ENCODE peak calls at places on chromosomes 6 and 20, in five cellular contexts. O is ecto neural progenitor cell, Q is AG20443, E is fibroblast of lung, A is astrocyte of the spinal cord. H is an unnamed sample.

GRCh38 chr6:165573671-165574070 is 89.4 kb downstream of the PDE10A start:
- DNase-seq in O (no peak), Q (no peak), E (peak; percentile 77), A (peak; percentile 93), H (peak; percentile 5)

GRCh38 chr6:69416739-69417138 is 380.1 kb downstream of the LMBRD1 start:
- DNase-seq in O (no peak), Q (no peak), E (peak; percentile 77), A (peak; percentile 55), H (no peak)

GRCh38 chr6:157461000-157461915 is 80.3 kb downstream of the ZDHHC14 start:
- DNase-seq in O (no peak), Q (no peak), E (no peak), A (peak; percentile 52), H (no peak)

GRCh38 chr6:32116674-32117073 is 7.5 kb upstream of the TNXB start:
- DNase-seq in O (no peak), Q (no peak), E (no peak), A (no peak), H (no peak)

GRCh38 chr6:2225422-2226392 is 19.7 kb downstream of the GMDS start:
- DNase-seq in O (no peak), Q (no peak), E (no peak), A (no peak), H (no peak)

GRCh38 chr20:63686492-63687321 is 9.7 kb upstream of the TNFRSF6B start:
- DNase-seq in O (no peak), Q (peak; percentile 91), E (peak; percentile 84), A (peak; percentile 80), H (no peak)

GRCh38 chr20:44031001-44031574 is 116.4 kb downstream of the TOX2 start:
- DNase-seq in O (peak; percentile 30), Q (no peak), E (no peak), A (no peak), H (no peak)

GRCh38 chr6:27295301-27296079 is 16.6 kb downstream of the POM121L2 start:
- DNase-seq in O (peak; percentile 58), Q (no peak), E (peak; percentile 66), A (peak; percentile 64), H (peak; percentile 81)

GRCh38 chr6:18497006-18497405 is 109.9 kb downstream of the RNF144B start:
- DNase-seq in O (no peak), Q (no peak), E (no peak), A (no peak), H (no peak)

GRCh38 chr6:73566954-73567591 is 46.2 kb upstream of the EEF1A1 start:
- DNase-seq in O (no peak), Q (peak; percentile 88), E (peak; percentile 85), A (no peak), H (peak; percentile 69)

GRCh38 chr6:41226752-41227151 is 1.4 kb upstream of the TREML4 start:
- DNase-seq in O (peak; percentile 38), Q (no peak), E (no peak), A (no peak), H (peak; percentile 2)

GRCh38 chr6:38942442-38942841 is 106.1 kb upstream of the GLP1R start:
- DNase-seq in O (no peak), Q (no peak), E (no peak), A (no peak), H (no peak)

GRCh38 chr20:44646023-44646640 is 5.4 kb downstream of the ADA start:
- DNase-seq in O (no peak), Q (no peak), E (peak; percentile 43), A (peak; percentile 75), H (no peak)

GRCh38 chr6:31170987-31171671 is 647 bp upstream of the POU5F1 start:
- DNase-seq in O (no peak), Q (no peak), E (no peak), A (no peak), H (no peak)

GRCh38 chr6:33613146-33613793 is 7.9 kb upstream of the ITPR3 start:
- DNase-seq in O (no peak), Q (peak; percentile 71), E (peak; percentile 61), A (peak; percentile 76), H (no peak)

GRCh38 chr6:81752969-81753708 is 658 bp upstream of the TENT5A start:
- DNase-seq in O (peak; percentile 88), Q (peak; percentile 96), E (peak; percentile 88), A (peak; percentile 94), H (peak; percentile 67)

GRCh38 chr20:36544134-36545018 is 3.1 kb downstream of the MYL9 start:
- DNase-seq in O (no peak), Q (peak; percentile 63), E (peak; percentile 63), A (peak; percentile 52), H (peak; percentile 37)

GRCh38 chr6:127177030-127177928 is 58.8 kb downstream of the RSPO3 start:
- DNase-seq in O (no peak), Q (peak; percentile 52), E (peak; percentile 97), A (peak; percentile 37), H (peak; percentile 4)

GRCh38 chr6:147802400-147802799 is 293.9 kb downstream of the SAMD5 start:
- DNase-seq in O (no peak), Q (no peak), E (peak; percentile 92), A (peak; percentile 8), H (no peak)

GRCh38 chr6:98590957-98591356 is 243.4 kb upstream of the POU3F2 start:
- DNase-seq in O (no peak), Q (no peak), E (no peak), A (no peak), H (no peak)

GRCh38 chr6:146856296-146856695 is 257.5 kb downstream of the ADGB start:
- DNase-seq in O (no peak), Q (no peak), E (no peak), A (no peak), H (no peak)

GRCh38 chr6:38671885-38672467 is 31.0 kb downstream of the GLO1 start:
- DNase-seq in O (no peak), Q (peak; percentile 80), E (peak; percentile 77), A (peak; percentile 63), H (peak; percentile 44)

GRCh38 chr6:27296106-27296783 is 15.8 kb downstream of the POM121L2 start:
- DNase-seq in O (peak; percentile 81), Q (peak; percentile 70), E (peak; percentile 36), A (peak; percentile 31), H (peak; percentile 63)

GRCh38 chr20:47246061-47246460 is 110.4 kb downstream of the ZMYND8 start:
- DNase-seq in O (no peak), Q (no peak), E (no peak), A (no peak), H (no peak)

GRCh38 chr20:17935186-17935585 is 33.4 kb downstream of the SNX5 start:
- DNase-seq in O (no peak), Q (peak; percentile 37), E (no peak), A (no peak), H (no peak)

GRCh38 chr20:57473246-57474042 is 51.5 kb downstream of the CTCFL start:
- DNase-seq in O (no peak), Q (peak; percentile 40), E (no peak), A (peak; percentile 14), H (no peak)

GRCh38 chr6:161618816-161619454 is 345.1 kb upstream of the AGPAT4 start:
- DNase-seq in O (peak; percentile 69), Q (peak; percentile 82), E (peak; percentile 75), A (peak; percentile 71), H (peak; percentile 66)

GRCh38 chr20:20253744-20254330 is 114.1 kb upstream of the INSM1 start:
- DNase-seq in O (no peak), Q (no peak), E (no peak), A (no peak), H (no peak)

H was measured in H4.